ENCODE peak calls at places on chromosomes 6 and 20, in eight cellular contexts. C is upper lobe of right lung; Q is NCI-H1436; Z is T-helper 9 cell; F is GM13976; K is neural crest cell; T is ACHN; E is activated CD4-positive, alpha-beta T cell treated with anti-CD3 and anti-CD28 coated beads, Interleukin-2, amount 50 U/mL, for 1 hour. J is an unnamed sample.

GRCh38 chr6:96015791-96016776 is at the start of gene FUT9:
- DNase-seq in E (no peak), F (no peak), T (peak; percentile 3), C (no peak), K (peak; percentile 47), Z (no peak), Q (no peak), J (no peak)

GRCh38 chr6:12182676-12183075 is 107.5 kb upstream of the EDN1 start:
- DNase-seq in C (no peak), Z (no peak), Q (no peak), T (no peak), K (no peak), F (no peak), E (no peak), J (no peak)

GRCh38 chr6:87606199-87606598 is 16.3 kb downstream of the ORC3 start:
- DNase-seq in Q (no peak), E (no peak), T (no peak), F (no peak), K (no peak), C (no peak), Z (no peak), J (no peak)

GRCh38 chr6:105326838-105327745 is 75.8 kb downstream of the PREP start:
- DNase-seq in F (no peak), Z (no peak), E (no peak), Q (peak; percentile 40), K (no peak), T (peak; percentile 66), C (no peak), J (no peak)

GRCh38 chr6:110625883-110626282 is 149.5 kb upstream of the SLC22A16 start:
- DNase-seq in C (no peak), K (no peak), Q (no peak), E (no peak), T (no peak), F (no peak), Z (no peak), J (no peak)

GRCh38 chr20:6162239-6162638 is 39.4 kb upstream of the FERMT1 start:
- DNase-seq in K (no peak), E (no peak), F (no peak), Q (no peak), Z (no peak), T (no peak), C (no peak), J (no peak)

GRCh38 chr6:124480021-124480430 is 482.2 kb upstream of the RNF217 start:
- DNase-seq in E (no peak), Z (no peak), T (no peak), F (no peak), Q (no peak), K (no peak), C (no peak), J (no peak)

GRCh38 chr6:3195695-3196497 is 31.6 kb downstream of the TUBB2B start:
- DNase-seq in K (peak; percentile 54), F (no peak), Q (no peak), C (no peak), Z (no peak), E (no peak), T (peak; percentile 10), J (no peak)

GRCh38 chr6:87078983-87079616 is 15.8 kb downstream of the CGA start:
- DNase-seq in Z (peak; percentile 35), C (peak; percentile 70), E (peak; percentile 43), K (peak; percentile 82), Q (peak; percentile 50), F (peak; percentile 49), T (peak; percentile 69), J (peak; percentile 12)

GRCh38 chr6:53441761-53442160 is 93.0 kb upstream of the ELOVL5 start:
- DNase-seq in Z (no peak), T (no peak), F (no peak), C (no peak), Q (no peak), K (no peak), E (no peak), J (no peak)

GRCh38 chr20:36728986-36729385 is 16.9 kb downstream of the NDRG3 start:
- DNase-seq in Q (no peak), F (peak; percentile 35), K (no peak), E (no peak), T (peak; percentile 61), C (no peak), Z (no peak), J (no peak)

GRCh38 chr20:57407541-57407956 is 16.4 kb downstream of the RBM38 start:
- DNase-seq in F (no peak), C (no peak), K (no peak), E (no peak), T (no peak), Z (no peak), Q (no peak), J (no peak)

GRCh38 chr6:104625536-104625935 is 234.2 kb downstream of the HACE1 start:
- DNase-seq in T (no peak), E (no peak), F (no peak), K (no peak), C (no peak), Z (no peak), Q (no peak), J (no peak)

GRCh38 chr20:61488030-61488429 is 236.0 kb downstream of the CDH4 start:
- DNase-seq in Q (no peak), T (no peak), F (no peak), C (no peak), Z (no peak), K (no peak), E (no peak), J (no peak)

GRCh38 chr6:30556714-30556963 is 350 bp upstream of the GNL1 start:
- DNase-seq in C (no peak), Z (peak; percentile 79), T (no peak), K (no peak), F (peak; percentile 93), E (peak; percentile 78), Q (no peak), J (no peak)

GRCh38 chr20:48674461-48674860 is 153.3 kb downstream of the PREX1 start:
- DNase-seq in T (no peak), F (no peak), K (no peak), C (no peak), Z (no peak), Q (no peak), E (no peak), J (no peak)

GRCh38 chr20:4829494-4830211 is 107.9 kb downstream of the PRND start:
- DNase-seq in T (no peak), K (no peak), F (no peak), Q (no peak), Z (no peak), E (no peak), C (no peak), J (peak; percentile 18)

GRCh38 chr6:24931296-24931695 is 4.5 kb downstream of the RIPOR2 start:
- DNase-seq in Q (no peak), E (no peak), K (no peak), C (no peak), T (no peak), Z (no peak), F (no peak), J (no peak)

GRCh38 chr6:82553863-82554531 is 190.4 kb downstream of the TPBG start:
- DNase-seq in K (no peak), Q (no peak), C (no peak), F (no peak), Z (no peak), E (no peak), T (no peak), J (no peak)

GRCh38 chr6:66336171-66336570 is 629.1 kb upstream of the EYS start:
- DNase-seq in T (no peak), K (no peak), Q (no peak), F (no peak), E (no peak), Z (no peak), C (no peak), J (no peak)

GRCh38 chr6:36975231-36976004 is 10.6 kb downstream of the MTCH1 start:
- DNase-seq in C (no peak), E (no peak), Z (no peak), K (no peak), F (no peak), Q (no peak), T (no peak), J (no peak)

GRCh38 chr6:169177516-169178196 is 76.0 kb downstream of the THBS2 start:
- DNase-seq in Z (no peak), F (no peak), T (no peak), K (no peak), C (no peak), Q (no peak), E (no peak), J (no peak)

GRCh38 chr6:14550410-14550809 is 432.8 kb downstream of the CD83 start:
- DNase-seq in F (no peak), K (no peak), C (no peak), T (no peak), Z (no peak), Q (no peak), E (no peak), J (no peak)

GRCh38 chr20:12967932-12968331 is 40.8 kb upstream of the SPTLC3 start:
- DNase-seq in Q (no peak), Z (no peak), T (no peak), C (no peak), K (no peak), E (no peak), F (no peak), J (no peak)

GRCh38 chr6:125994659-125995488 is 8.5 kb downstream of the TRMT11 start:
- DNase-seq in T (no peak), K (no peak), Z (no peak), C (no peak), E (no peak), F (no peak), Q (no peak), J (no peak)

GRCh38 chr20:46545077-46545826 is 5.2 kb downstream of the OCSTAMP start:
- DNase-seq in Q (no peak), K (no peak), C (no peak), T (no peak), F (no peak), Z (no peak), E (no peak), J (no peak)

GRCh38 chr6:167151648-167152047 is 6.1 kb downstream of the GPR31 start:
- DNase-seq in K (no peak), C (no peak), Z (no peak), F (no peak), Q (no peak), T (no peak), E (no peak), J (no peak)